ENCODE peak calls at places on chromosomes 13 and 19, in five cellular contexts. J is CD4-positive, alpha-beta memory T cell; B is BE2C; O is left ventricle myocardium inferior; A is IMR-90. Q is an unnamed sample.

GRCh38 chr19:13850910-13851753 is 25.8 kb upstream of the NANOS3 start:
- DNase-seq in J (no peak), B (no peak), O (peak; percentile 79), A (peak; percentile 94), Q (no peak)

GRCh38 chr13:47549219-47549752 is 451.8 kb downstream of the SUCLA2 start:
- DNase-seq in J (no peak), B (no peak), O (no peak), A (no peak), Q (no peak)

GRCh38 chr13:97225533-97225932 is 3.4 kb downstream of the MBNL2 start:
- DNase-seq in J (no peak), B (no peak), O (no peak), A (no peak), Q (no peak)

GRCh38 chr19:662962-663681 is at the start of gene RNF126:
- DNase-seq in J (peak; percentile 86), B (peak; percentile 93), O (peak; percentile 96), A (peak; percentile 88), Q (peak; percentile 93)

GRCh38 chr13:74006666-74007065 is 127.5 kb downstream of the KLF12 start:
- DNase-seq in J (no peak), B (no peak), O (no peak), A (no peak), Q (no peak)

GRCh38 chr13:50358221-50358620 is 343.0 kb downstream of the KCNRG start:
- DNase-seq in J (no peak), B (no peak), O (no peak), A (no peak), Q (no peak)

GRCh38 chr13:45850020-45850613 is 1.4 kb downstream of the SIAH3 start:
- DNase-seq in J (no peak), B (no peak), O (no peak), A (no peak), Q (no peak)

GRCh38 chr13:110396476-110396875 is 89.4 kb downstream of the COL4A2 start:
- DNase-seq in J (no peak), B (no peak), O (no peak), A (no peak), Q (no peak)

GRCh38 chr13:108342369-108343289 is 73.1 kb downstream of the TNFSF13B start:
- DNase-seq in J (peak; percentile 56), B (no peak), O (no peak), A (peak; percentile 35), Q (peak; percentile 17)

GRCh38 chr19:19554074-19555023 is 16.3 kb downstream of the CILP2 start:
- DNase-seq in J (peak; percentile 45), B (no peak), O (peak; percentile 48), A (peak; percentile 21), Q (peak; percentile 50)

GRCh38 chr13:51499841-51500240 is 47.0 kb upstream of the INTS6 start:
- DNase-seq in J (no peak), B (no peak), O (no peak), A (no peak), Q (no peak)

GRCh38 chr13:89514534-89515312 is 1832.8 kb upstream of the MIR17HG start:
- DNase-seq in J (no peak), B (no peak), O (no peak), A (peak; percentile 8), Q (no peak)

GRCh38 chr13:67351915-67352314 is 121.8 kb upstream of the PCDH9 start:
- DNase-seq in J (no peak), B (no peak), O (no peak), A (peak; percentile 44), Q (no peak)

GRCh38 chr19:2607712-2608601 is 94.5 kb downstream of the GNG7 start:
- DNase-seq in J (peak; percentile 77), B (peak; percentile 45), O (no peak), A (no peak), Q (no peak)

GRCh38 chr13:64311112-64311511 is 2895.5 kb upstream of the PCDH20 start:
- DNase-seq in J (no peak), B (no peak), O (no peak), A (no peak), Q (no peak)

GRCh38 chr13:31625115-31625514 is 114.2 kb upstream of the RXFP2 start:
- DNase-seq in J (no peak), B (no peak), O (no peak), A (no peak), Q (no peak)

GRCh38 chr19:3129112-3129511 is 6.7 kb upstream of the GNA15 start:
- DNase-seq in J (peak; percentile 26), B (no peak), O (no peak), A (peak; percentile 71), Q (no peak)

GRCh38 chr19:46015961-46016425 is 6.9 kb downstream of the PGLYRP1 start:
- DNase-seq in J (peak; percentile 43), B (no peak), O (no peak), A (no peak), Q (no peak)

GRCh38 chr19:5090780-5091575 is 122.1 kb downstream of the KDM4B start:
- DNase-seq in J (no peak), B (peak; percentile 94), O (peak; percentile 65), A (peak; percentile 15), Q (peak; percentile 74)

GRCh38 chr13:76455960-76456359 is 430.2 kb downstream of the KCTD12 start:
- DNase-seq in J (no peak), B (no peak), O (no peak), A (peak; percentile 78), Q (no peak)

GRCh38 chr13:24134772-24135171 is 25.7 kb upstream of the SPATA13 start:
- DNase-seq in J (no peak), B (no peak), O (no peak), A (no peak), Q (no peak)

GRCh38 chr19:40013991-40014390 is 17.1 kb downstream of the ZNF546 start:
- DNase-seq in J (no peak), B (no peak), O (no peak), A (no peak), Q (no peak)
- H3K4me3 ChIP-seq in J (no peak overlapping the region), B (no peak overlapping the region), O (no peak overlapping the region), A (no peak overlapping the region), Q (no peak overlapping the region)

DNA sequence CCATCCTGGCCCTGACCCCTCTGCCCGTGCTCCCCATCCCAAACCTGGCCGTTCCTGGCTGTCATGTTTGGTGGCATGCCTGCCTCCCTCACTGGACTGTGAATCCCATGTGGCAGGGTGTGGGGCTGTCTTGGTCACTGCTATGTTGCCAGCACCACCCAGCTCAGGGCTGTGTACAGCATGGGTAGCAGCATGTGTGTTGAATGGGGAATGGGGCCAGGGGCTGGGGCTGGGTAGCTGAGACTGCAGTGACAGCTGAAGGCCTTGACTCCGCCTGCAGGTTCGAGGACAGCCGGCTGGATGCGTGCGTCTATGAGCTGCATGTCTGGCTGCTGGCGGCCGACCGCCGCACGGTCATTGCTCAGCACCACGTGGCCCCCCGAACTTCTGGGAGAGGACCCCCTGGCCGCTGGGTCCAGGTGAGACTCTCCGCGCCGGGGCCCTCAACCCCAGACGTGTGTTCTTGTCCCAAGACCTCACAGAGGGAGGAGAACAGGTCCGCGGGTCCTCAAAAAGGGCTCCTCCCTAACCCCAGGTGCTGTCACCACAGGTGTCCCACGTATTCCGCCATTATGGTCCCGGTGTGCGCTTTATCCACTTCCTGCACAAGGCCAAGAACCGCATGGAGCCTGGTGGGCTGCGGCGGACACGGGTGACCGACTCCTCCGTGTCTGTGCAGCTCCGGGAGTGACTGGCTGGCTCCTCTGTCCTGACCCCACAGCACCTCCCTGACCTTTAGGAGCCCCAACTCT is 3.5 kb downstream of the NCCRP1 start:
- DNase-seq in J (no peak), B (no peak), O (no peak), A (no peak), Q (no peak)
- H3K4me3 ChIP-seq in J (no peak overlapping the region), B (no peak overlapping the region), O (no peak overlapping the region), A (no peak overlapping the region), Q (no peak overlapping the region)

GRCh38 chr13:61648546-61648945 is 232.9 kb upstream of the PCDH20 start:
- DNase-seq in J (no peak), B (no peak), O (no peak), A (no peak), Q (no peak)
- H3K4me3 ChIP-seq in J (no peak overlapping the region), B (no peak overlapping the region), O (no peak overlapping the region), A (no peak overlapping the region), Q (no peak overlapping the region)

DNA sequence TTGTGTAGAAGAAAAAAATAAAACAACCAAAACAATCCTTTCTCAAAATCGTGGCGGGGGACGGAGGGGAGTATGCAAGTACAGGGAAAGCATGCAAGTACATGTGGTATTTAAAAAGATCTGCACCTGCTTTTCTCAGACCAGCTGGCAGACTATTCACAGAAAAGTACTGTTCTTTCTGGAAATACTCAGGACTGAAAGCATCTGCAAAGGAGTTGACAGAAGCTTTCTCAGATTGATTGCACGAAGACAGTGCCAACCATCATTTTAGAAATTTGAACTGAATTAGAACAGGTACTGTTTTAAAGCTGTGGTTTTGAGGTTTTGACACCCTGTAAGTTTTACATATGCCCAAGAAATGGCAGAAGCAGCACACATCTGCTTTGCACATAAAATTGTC is 19.8 kb upstream of the PCDH8 start:
- DNase-seq in J (no peak), B (no peak), O (no peak), A (no peak), Q (no peak)
- H3K4me3 ChIP-seq in J (no peak overlapping the region), B (no peak overlapping the region), O (no peak overlapping the region), A (no peak overlapping the region), Q (no peak overlapping the region)

GRCh38 chr19:49925486-49925885 is 3.5 kb upstream of the ATF5 start:
- DNase-seq in J (no peak), B (no peak), O (no peak), A (no peak), Q (no peak)
- H3K4me3 ChIP-seq in J (no peak overlapping the region), B (no peak overlapping the region), O (no peak overlapping the region), A (no peak overlapping the region), Q (no peak overlapping the region)